ENCODE peak calls at places on chromosome 2, in five cellular contexts. X is fibroblast of lung, I is foreskin keratinocyte, Q is esophagus squamous epithelium, J is mucosa of descending colon. N is an unnamed sample.

GRCh38 chr2:238947920-238948710 is 100.2 kb downstream of the TWIST2 start:
- DNase-seq in J (no peak), X (peak), Q (no peak), I (peak), N (no peak)

GRCh38 chr2:30731248-30731647 is 76.0 kb downstream of the CAPN13 start:
- DNase-seq in I (no peak), Q (no peak), X (no peak), J (no peak), N (no peak)

GRCh38 chr2:44528595-44528994 is 166.8 kb downstream of the CAMKMT start:
- DNase-seq in J (no peak), Q (no peak), X (peak), I (peak), N (no peak)

GRCh38 chr2:55031505-55031904 is 18.7 kb downstream of the RTN4 start:
- DNase-seq in J (no peak), X (no peak), Q (no peak), I (no peak), N (no peak)

GRCh38 chr2:177669625-177670330 is 277.2 kb downstream of the AGPS start:
- DNase-seq in Q (no peak), J (no peak), X (no peak), I (peak), N (no peak)

GRCh38 chr2:148507970-148508369 is 136.6 kb upstream of the EPC2 start:
- DNase-seq in J (no peak), I (no peak), Q (no peak), X (no peak), N (no peak)

GRCh38 chr2:21728133-21728532 is 604.4 kb downstream of the TDRD15 start:
- DNase-seq in J (no peak), I (no peak), Q (no peak), X (no peak), N (no peak)

GRCh38 chr2:235566931-235567495 is 73.2 kb downstream of the AGAP1 start:
- DNase-seq in Q (no peak), I (no peak), X (no peak), J (no peak), N (no peak)

GRCh38 chr2:237269121-237269875 is 144.7 kb downstream of the COL6A3 start:
- DNase-seq in J (no peak), I (no peak), X (no peak), Q (no peak), N (no peak)

GRCh38 chr2:95073856-95074662 is 47.5 kb downstream of the MRPS5 start:
- DNase-seq in Q (no peak), J (no peak), X (no peak), I (no peak), N (no peak)

GRCh38 chr2:220114443-220114842 is 487.0 kb downstream of the SLC4A3 start:
- DNase-seq in I (no peak), Q (no peak), X (no peak), J (no peak), N (no peak)

GRCh38 chr2:1884933-1885580 is 140.7 kb upstream of the PXDN start:
- DNase-seq in I (no peak), X (peak), J (no peak), Q (no peak), N (no peak)

GRCh38 chr2:129821445-129821844 is 158.0 kb upstream of the RAB6C start:
- DNase-seq in I (no peak), Q (no peak), J (no peak), X (no peak), N (no peak)

GRCh38 chr2:162636206-162636728 is 202.3 kb downstream of the KCNH7 start:
- DNase-seq in X (no peak), Q (no peak), I (peak), J (no peak), N (no peak)

GRCh38 chr2:219571311-219572236 is at the start of gene OBSL1:
- DNase-seq in X (peak), Q (no peak), I (peak), J (peak), N (peak)

GRCh38 chr2:121849236-121849635 is 93.8 kb downstream of the TSN start:
- DNase-seq in J (no peak), I (peak), Q (no peak), X (no peak), N (no peak)

GRCh38 chr2:17539993-17540812 is at the start of gene VSNL1:
- DNase-seq in I (peak), Q (no peak), J (peak), X (peak), N (peak)

GRCh38 chr2:169664600-169664977 is 29.6 kb downstream of the CFAP210 start:
- DNase-seq in J (no peak), Q (no peak), I (no peak), X (no peak), N (no peak)

GRCh38 chr2:80126596-80127189 is 177.9 kb downstream of the LRRTM1 start:
- DNase-seq in J (no peak), I (no peak), X (peak), Q (no peak), N (no peak)

GRCh38 chr2:152098798-152099654 is at the start of gene CACNB4:
- DNase-seq in X (peak), J (no peak), Q (no peak), I (no peak), N (no peak)

GRCh38 chr2:127528487-127528886 is 2.2 kb upstream of the IWS1 start:
- DNase-seq in I (no peak), X (no peak), J (no peak), Q (no peak), N (no peak)

GRCh38 chr2:238653436-238654109 is 194.3 kb upstream of the TWIST2 start:
- DNase-seq in J (no peak), Q (no peak), I (no peak), X (no peak), N (no peak)

GRCh38 chr2:161427413-161428239 is 11.5 kb downstream of the TBR1 start:
- DNase-seq in X (peak), J (no peak), I (no peak), Q (no peak), N (no peak)

GRCh38 chr2:140654565-140654964 is 1476.3 kb downstream of the LRP1B start:
- DNase-seq in I (no peak), X (peak), Q (no peak), J (no peak), N (no peak)

GRCh38 chr2:27715318-27716165 is 51.9 kb downstream of the SLC4A1AP start:
- DNase-seq in X (peak), Q (no peak), I (no peak), J (no peak), N (no peak)

GRCh38 chr2:26709323-26710110 is 17.0 kb downstream of the KCNK3 start:
- DNase-seq in J (no peak), I (no peak), Q (no peak), X (no peak), N (no peak)

GRCh38 chr2:18446715-18447114 is 113.7 kb downstream of the RDH14 start:
- DNase-seq in I (no peak), J (no peak), Q (no peak), X (no peak), N (no peak)

GRCh38 chr2:182416861-182417260 is 10.0 kb downstream of the PDE1A start:
- DNase-seq in X (no peak), J (no peak), Q (no peak), I (no peak), N (no peak)

DNA sequence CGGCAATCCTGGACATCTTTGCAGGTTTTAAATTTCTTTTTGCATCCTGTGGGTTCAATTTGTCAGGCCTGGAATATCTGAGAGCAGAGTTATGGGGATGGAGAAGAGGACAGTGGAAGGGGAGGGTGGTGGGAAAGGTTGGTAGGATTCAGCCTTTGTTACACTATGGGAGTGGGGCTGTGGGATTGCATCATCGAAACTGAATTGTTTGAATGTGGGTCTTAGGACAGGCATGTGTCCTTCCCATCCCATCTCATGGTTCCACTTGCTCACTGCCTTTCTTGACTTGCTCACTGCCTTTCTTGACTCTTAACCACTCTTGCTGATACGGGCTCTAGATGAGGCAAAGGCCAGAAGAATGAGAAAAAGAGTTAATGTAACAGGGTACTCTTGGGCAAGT is 12.9 kb downstream of the IGFBP2 start:
- DNase-seq in J (no peak), X (no peak), Q (no peak), I (no peak), N (no peak)
- TF ChIP-seq CTCF in J (no peak), X (no peak), Q (no peak), I (no peak), N (no peak)

GRCh38 chr2:105889046-105889445 is 144.3 kb downstream of the NCK2 start:
- DNase-seq in Q (no peak), X (no peak), I (no peak), J (no peak), N (no peak)

GRCh38 chr2:105888625-105889024 is 143.9 kb downstream of the NCK2 start:
- DNase-seq in Q (no peak), J (no peak), I (no peak), X (no peak), N (no peak)

GRCh38 chr2:105893011-105893995 is 148.6 kb downstream of the NCK2 start:
- DNase-seq in Q (no peak), X (no peak), I (no peak), J (no peak), N (no peak)

GRCh38 chr2:105894327-105894944 is 149.7 kb downstream of the NCK2 start:
- DNase-seq in Q (no peak), I (no peak), J (no peak), X (no peak), N (no peak)

GRCh38 chr2:105890856-105891255 is 146.1 kb downstream of the NCK2 start:
- DNase-seq in I (no peak), Q (no peak), X (no peak), J (no peak), N (no peak)
- TF ChIP-seq CTCF in I (no peak), Q (no peak), X (no peak), J (no peak), N (no peak)

GRCh38 chr2:112768432-112768831 is 4.0 kb upstream of the CKAP2L start:
- DNase-seq in Q (no peak), X (peak), J (no peak), I (peak), N (no peak)
- TF ChIP-seq CTCF in Q (no peak), X (no peak), J (no peak), I (peak), N (no peak)

GRCh38 chr2:143792602-143793001 is 663.4 kb downstream of the ARHGAP15 start:
- DNase-seq in Q (no peak), I (no peak), X (no peak), J (no peak), N (no peak)

DNA sequence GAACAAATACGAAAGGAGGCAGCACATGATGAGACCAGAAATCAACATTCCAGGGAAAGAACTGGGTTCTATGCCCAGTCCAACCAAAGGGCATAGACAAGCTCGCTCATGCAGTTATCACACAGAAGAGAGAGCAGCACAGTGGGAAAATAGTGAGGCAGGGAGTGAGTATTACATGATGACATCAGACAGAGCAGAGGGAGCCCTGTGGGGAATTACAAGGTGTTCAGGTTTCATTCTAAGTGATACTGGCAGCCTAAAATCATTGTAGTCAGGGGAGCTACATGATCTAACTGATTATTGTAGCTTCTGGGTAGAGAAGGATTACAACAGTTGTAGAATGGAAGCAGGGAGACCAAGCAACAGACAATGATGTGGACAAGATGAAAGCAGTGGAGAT is 658.5 kb downstream of the ARHGAP15 start:
- DNase-seq in I (peak), J (no peak), Q (no peak), X (no peak), N (no peak)
- TF ChIP-seq CTCF in I (no peak), J (no peak), Q (no peak), X (no peak), N (no peak)

GRCh38 chr2:118937817-118938216 is 4.2 kb upstream of the MARCO start:
- DNase-seq in Q (no peak), J (no peak), X (no peak), I (no peak), N (peak)

GRCh38 chr2:118936936-118937335 is 5.1 kb upstream of the MARCO start:
- DNase-seq in Q (no peak), J (no peak), I (no peak), X (no peak), N (no peak)

GRCh38 chr2:118936286-118936685 is 5.7 kb upstream of the MARCO start:
- DNase-seq in X (no peak), I (no peak), J (no peak), Q (no peak), N (no peak)

DNA sequence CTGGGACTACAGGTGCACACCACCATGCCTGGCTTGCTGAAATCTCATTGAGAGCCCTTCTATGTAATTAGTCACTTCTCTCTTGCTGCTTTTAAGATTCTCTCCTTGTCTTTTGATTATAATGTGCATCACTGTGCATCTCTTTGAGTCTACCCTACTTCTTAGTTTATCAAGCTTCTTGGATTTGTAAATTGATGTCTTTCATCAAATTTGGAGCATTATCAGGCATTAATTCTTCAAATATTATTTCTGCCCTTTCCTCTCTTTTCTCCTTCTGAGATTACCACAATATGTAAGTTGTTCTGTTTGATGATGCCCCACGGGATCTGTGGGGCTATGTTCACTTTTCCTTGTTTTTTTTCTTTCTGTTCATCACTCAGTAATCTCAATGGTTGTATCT is 9.0 kb upstream of the MARCO start:
- DNase-seq in X (no peak), I (no peak), J (no peak), Q (no peak), N (no peak)
- TF ChIP-seq CTCF in X (no peak), I (no peak), J (no peak), Q (no peak), N (no peak)

DNA sequence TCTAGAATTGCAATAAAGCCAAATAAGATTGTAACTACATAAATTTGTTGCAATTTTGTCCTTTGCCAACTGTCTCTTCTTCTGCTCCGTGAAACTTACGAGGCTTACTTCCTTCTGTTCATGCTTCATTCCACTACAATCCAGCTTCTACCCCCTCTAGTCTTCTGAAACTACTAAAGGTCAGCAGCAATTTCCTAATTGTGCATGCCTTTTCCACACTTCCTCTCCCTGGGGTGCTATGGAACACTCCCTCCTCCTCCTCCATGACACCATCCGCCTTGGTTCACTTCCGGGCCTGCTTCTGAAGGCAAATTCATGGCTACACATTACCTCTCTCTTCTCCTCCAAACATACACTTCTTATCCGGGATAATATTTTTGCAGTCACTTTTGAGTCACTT is 95.4 kb upstream of the CD302 start:
- DNase-seq in I (no peak), Q (no peak), J (no peak), X (no peak), N (no peak)
- TF ChIP-seq CTCF in I (no peak), Q (no peak), J (no peak), X (no peak), N (no peak)

DNA sequence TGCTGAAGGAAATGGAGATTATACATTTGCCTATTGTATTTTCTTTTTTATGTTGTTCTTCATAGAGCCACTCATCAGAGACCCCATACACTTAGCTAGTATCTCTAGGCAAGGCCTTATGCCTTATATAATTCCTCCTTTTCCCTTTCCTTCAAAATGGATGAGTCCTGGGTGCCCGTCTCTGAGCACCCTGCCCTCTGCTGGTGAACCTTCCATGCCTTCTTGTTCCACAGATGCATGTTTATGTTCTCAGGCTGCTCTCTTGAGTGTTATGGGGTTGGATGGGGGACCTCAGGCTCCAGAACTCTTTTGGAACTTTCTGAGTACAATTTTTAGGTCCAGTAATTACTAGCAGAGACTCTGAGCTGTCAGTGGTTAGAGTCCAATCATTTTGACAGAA is 368.6 kb upstream of the SPRED2 start:
- DNase-seq in I (peak), J (no peak), X (peak), Q (no peak), N (peak)
- TF ChIP-seq CTCF in I (peak), J (no peak), X (peak), Q (no peak), N (no peak)

GRCh38 chr2:32627901-32628645 is at the start of gene TTC27:
- DNase-seq in I (peak), Q (peak), X (peak), J (peak), N (peak)

GRCh38 chr2:32624813-32625212 is 3.0 kb upstream of the TTC27 start:
- DNase-seq in X (no peak), I (no peak), J (no peak), Q (no peak), N (no peak)

GRCh38 chr2:32623311-32623706 is 4.5 kb upstream of the TTC27 start:
- DNase-seq in X (no peak), I (no peak), J (no peak), Q (no peak), N (no peak)

GRCh38 chr2:32626591-32627221 is 1.1 kb upstream of the TTC27 start:
- DNase-seq in J (no peak), X (no peak), Q (no peak), I (no peak), N (no peak)

DNA sequence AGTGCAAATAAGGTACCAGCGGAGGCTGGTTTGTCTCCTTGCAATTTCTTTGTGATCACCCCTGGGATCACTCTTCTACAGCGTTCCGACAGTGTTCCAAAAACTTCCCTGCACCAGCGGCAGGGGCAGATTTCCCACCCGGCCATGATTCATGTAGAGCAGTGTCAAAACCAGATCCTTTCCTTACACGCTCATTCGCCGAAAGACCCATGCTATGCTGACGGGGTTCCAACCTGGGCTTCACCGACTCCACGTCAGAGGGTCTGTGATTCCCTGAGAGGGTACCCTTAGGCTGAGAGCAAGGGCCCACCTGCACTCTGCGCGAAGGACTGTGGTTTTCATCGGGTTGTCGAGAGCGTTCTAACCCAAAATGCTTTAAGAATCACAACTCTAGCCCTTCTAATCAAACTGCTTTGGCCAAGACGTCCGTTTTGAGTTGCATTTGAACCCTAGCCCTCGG is 379 bp upstream of the TTC27 start:
- DNase-seq in X (peak), J (peak), Q (no peak), I (peak), N (peak)
- TF ChIP-seq CTCF in X (peak), J (no peak), Q (no peak), I (peak), N (peak)

GRCh38 chr2:196435189-196435588 is 204.3 kb upstream of the CCDC150 start:
- DNase-seq in J (no peak), Q (no peak), I (no peak), X (peak), N (no peak)

GRCh38 chr2:196431076-196431475 is 208.4 kb upstream of the CCDC150 start:
- DNase-seq in J (no peak), I (no peak), X (peak), Q (no peak), N (no peak)

GRCh38 chr2:196434217-196434616 is 205.3 kb upstream of the CCDC150 start:
- DNase-seq in X (no peak), I (no peak), J (no peak), Q (no peak), N (no peak)

GRCh38 chr2:196433116-196433515 is 206.4 kb upstream of the CCDC150 start:
- DNase-seq in Q (no peak), X (no peak), J (no peak), I (peak), N (no peak)

DNA sequence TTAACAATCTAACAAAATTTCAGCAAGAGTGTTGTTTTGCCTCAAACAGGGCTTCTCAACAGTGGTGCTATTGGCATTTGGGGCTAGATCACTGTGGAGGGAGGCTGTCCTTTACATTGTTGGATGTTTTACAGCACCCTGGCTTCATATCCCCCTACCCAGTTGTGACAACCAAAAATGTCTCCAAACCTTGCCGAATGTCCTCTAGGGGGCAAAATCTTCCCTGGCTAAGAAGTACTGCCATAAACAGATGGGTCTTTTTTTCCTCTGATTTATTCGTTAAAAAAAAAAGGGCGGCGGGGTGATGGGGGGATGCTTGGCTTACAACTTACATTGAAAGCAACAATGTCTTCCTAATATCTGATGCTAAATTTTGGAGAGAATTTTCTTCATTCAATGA is 207.6 kb upstream of the CCDC150 start:
- DNase-seq in Q (no peak), J (no peak), X (peak), I (no peak), N (no peak)
- TF ChIP-seq CTCF in Q (no peak), J (no peak), X (peak), I (peak), N (no peak)

N was measured in transverse colon.